ENCODE peak calls at places on chromosomes 13 and 19, in five cellular contexts. One of them, this sample, is unnamed.

GRCh38 chr19:54231077-54231931 is 8.5 kb upstream of the LILRB3 start:
- DNase-seq in NCI-H1417: peak
- DNase-seq in fibroblast of the conjunctiva: peak
- DNase-seq in HCT116: peak
- DNase-seq in endothelial cell: peak
- DNase-seq in this sample: no peak

GRCh38 chr19:3320354-3320670 is 46.1 kb upstream of the NFIC start:
- DNase-seq in NCI-H1417: no peak
- DNase-seq in fibroblast of the conjunctiva: no peak
- DNase-seq in HCT116: no peak
- DNase-seq in endothelial cell: no peak
- DNase-seq in this sample: no peak

GRCh38 chr19:14536926-14537692 is 7.7 kb downstream of the TECR start:
- DNase-seq in NCI-H1417: no peak
- DNase-seq in fibroblast of the conjunctiva: no peak
- DNase-seq in HCT116: peak
- DNase-seq in endothelial cell: peak
- DNase-seq in this sample: no peak

GRCh38 chr13:91381371-91381770 is 17.1 kb upstream of the GPC5 start:
- DNase-seq in NCI-H1417: peak
- DNase-seq in fibroblast of the conjunctiva: no peak
- DNase-seq in HCT116: no peak
- DNase-seq in endothelial cell: no peak
- DNase-seq in this sample: no peak

GRCh38 chr13:34308725-34309124 is 490.8 kb downstream of the RFC3 start:
- DNase-seq in NCI-H1417: no peak
- DNase-seq in fibroblast of the conjunctiva: no peak
- DNase-seq in HCT116: no peak
- DNase-seq in endothelial cell: no peak
- DNase-seq in this sample: peak

GRCh38 chr13:108950333-108951010 is 321.1 kb downstream of the MYO16 start:
- DNase-seq in NCI-H1417: no peak
- DNase-seq in fibroblast of the conjunctiva: no peak
- DNase-seq in HCT116: no peak
- DNase-seq in endothelial cell: no peak
- DNase-seq in this sample: no peak

GRCh38 chr19:48445256-48445605 is 552 bp upstream of the GRWD1 start:
- DNase-seq in NCI-H1417: peak
- DNase-seq in fibroblast of the conjunctiva: peak
- DNase-seq in HCT116: peak
- DNase-seq in endothelial cell: peak
- DNase-seq in this sample: peak

GRCh38 chr19:1336079-1336684 is 47.5 kb upstream of the NDUFS7 start:
- DNase-seq in NCI-H1417: no peak
- DNase-seq in fibroblast of the conjunctiva: no peak
- DNase-seq in HCT116: no peak
- DNase-seq in endothelial cell: no peak
- DNase-seq in this sample: no peak

GRCh38 chr13:31947105-31947504 is 84.5 kb upstream of the FRY start:
- DNase-seq in NCI-H1417: no peak
- DNase-seq in fibroblast of the conjunctiva: no peak
- DNase-seq in HCT116: no peak
- DNase-seq in endothelial cell: no peak
- DNase-seq in this sample: no peak

GRCh38 chr19:10114651-10115391 is 3.3 kb downstream of the P2RY11 start:
- DNase-seq in NCI-H1417: no peak
- DNase-seq in fibroblast of the conjunctiva: no peak
- DNase-seq in HCT116: no peak
- DNase-seq in endothelial cell: no peak
- DNase-seq in this sample: no peak

GRCh38 chr13:99617474-99618255 is 116.4 kb downstream of the TM9SF2 start:
- DNase-seq in NCI-H1417: no peak
- DNase-seq in fibroblast of the conjunctiva: peak
- DNase-seq in HCT116: peak
- DNase-seq in endothelial cell: peak
- DNase-seq in this sample: no peak

GRCh38 chr13:80131204-80131603 is 209.7 kb downstream of the SPRY2 start:
- DNase-seq in NCI-H1417: no peak
- DNase-seq in fibroblast of the conjunctiva: no peak
- DNase-seq in HCT116: no peak
- DNase-seq in endothelial cell: peak
- DNase-seq in this sample: peak

GRCh38 chr19:44112802-44113137 is 429 bp upstream of the ZNF225 start:
- DNase-seq in NCI-H1417: no peak
- DNase-seq in fibroblast of the conjunctiva: no peak
- DNase-seq in HCT116: no peak
- DNase-seq in endothelial cell: no peak
- DNase-seq in this sample: no peak

GRCh38 chr19:19405919-19406877 is 723 bp downstream of the GATAD2A start:
- DNase-seq in NCI-H1417: peak
- DNase-seq in fibroblast of the conjunctiva: no peak
- DNase-seq in HCT116: no peak
- DNase-seq in endothelial cell: peak
- DNase-seq in this sample: no peak

GRCh38 chr19:3370214-3370720 is 3.9 kb downstream of the NFIC start:
- DNase-seq in NCI-H1417: no peak
- DNase-seq in fibroblast of the conjunctiva: no peak
- DNase-seq in HCT116: no peak
- DNase-seq in endothelial cell: no peak
- DNase-seq in this sample: no peak

GRCh38 chr13:106277483-106278154 is 257.8 kb downstream of the EFNB2 start:
- DNase-seq in NCI-H1417: no peak
- DNase-seq in fibroblast of the conjunctiva: no peak
- DNase-seq in HCT116: no peak
- DNase-seq in endothelial cell: no peak
- DNase-seq in this sample: peak

GRCh38 chr19:823565-824121 is 1.9 kb upstream of the PLPPR3 start:
- DNase-seq in NCI-H1417: no peak
- DNase-seq in fibroblast of the conjunctiva: no peak
- DNase-seq in HCT116: no peak
- DNase-seq in endothelial cell: no peak
- DNase-seq in this sample: no peak

GRCh38 chr19:54232552-54232934 is 9.7 kb upstream of the LILRB3 start:
- DNase-seq in NCI-H1417: no peak
- DNase-seq in fibroblast of the conjunctiva: no peak
- DNase-seq in HCT116: no peak
- DNase-seq in endothelial cell: no peak
- DNase-seq in this sample: no peak

GRCh38 chr13:29593605-29594297 is 1.7 kb downstream of the SLC7A1 start:
- DNase-seq in NCI-H1417: no peak
- DNase-seq in fibroblast of the conjunctiva: no peak
- DNase-seq in HCT116: no peak
- DNase-seq in endothelial cell: no peak
- DNase-seq in this sample: no peak

GRCh38 chr13:61144301-61144700 is 271.3 kb downstream of the PCDH20 start:
- DNase-seq in NCI-H1417: no peak
- DNase-seq in fibroblast of the conjunctiva: no peak
- DNase-seq in HCT116: no peak
- DNase-seq in endothelial cell: no peak
- DNase-seq in this sample: no peak

GRCh38 chr19:1066748-1067340 is at the start of gene ARHGAP45:
- DNase-seq in NCI-H1417: peak
- DNase-seq in fibroblast of the conjunctiva: no peak
- DNase-seq in HCT116: no peak
- DNase-seq in endothelial cell: no peak
- DNase-seq in this sample: no peak

GRCh38 chr13:80571346-80572307 is 230.7 kb upstream of the SPRY2 start:
- DNase-seq in NCI-H1417: no peak
- DNase-seq in fibroblast of the conjunctiva: no peak
- DNase-seq in HCT116: no peak
- DNase-seq in endothelial cell: no peak
- DNase-seq in this sample: no peak

GRCh38 chr19:23095406-23095805 is 21.4 kb upstream of the ZNF730 start:
- DNase-seq in NCI-H1417: no peak
- DNase-seq in fibroblast of the conjunctiva: no peak
- DNase-seq in HCT116: no peak
- DNase-seq in endothelial cell: no peak
- DNase-seq in this sample: no peak

GRCh38 chr19:591099-591958 is 1.6 kb downstream of the HCN2 start:
- DNase-seq in NCI-H1417: no peak
- DNase-seq in fibroblast of the conjunctiva: no peak
- DNase-seq in HCT116: no peak
- DNase-seq in endothelial cell: peak
- DNase-seq in this sample: no peak

GRCh38 chr13:44870456-44870929 is 118.8 kb downstream of the NUFIP1 start:
- DNase-seq in NCI-H1417: peak
- DNase-seq in fibroblast of the conjunctiva: no peak
- DNase-seq in HCT116: no peak
- DNase-seq in endothelial cell: no peak
- DNase-seq in this sample: no peak

GRCh38 chr13:57925250-57925649 is 293.7 kb downstream of the PCDH17 start:
- DNase-seq in NCI-H1417: no peak
- DNase-seq in fibroblast of the conjunctiva: no peak
- DNase-seq in HCT116: no peak
- DNase-seq in endothelial cell: no peak
- DNase-seq in this sample: no peak

GRCh38 chr13:95677564-95678386 is 836 bp downstream of the DNAJC3 start:
- DNase-seq in NCI-H1417: peak
- DNase-seq in fibroblast of the conjunctiva: no peak
- DNase-seq in HCT116: no peak
- DNase-seq in endothelial cell: no peak
- DNase-seq in this sample: no peak

GRCh38 chr13:94020833-94021232 is 458.6 kb downstream of the DCT start:
- DNase-seq in NCI-H1417: no peak
- DNase-seq in fibroblast of the conjunctiva: no peak
- DNase-seq in HCT116: no peak
- DNase-seq in endothelial cell: no peak
- DNase-seq in this sample: peak

This sample was measured in retinal pigment epithelial cell.